ENCODE peak calls at places on chromosomes 4 and X, in eight cellular contexts. One of them, this sample, is unnamed. For H3K27me3, the result is how much of the 10 kb centered on the place peaks cover.

GRCh38 chrX:2272337-2272736 is 228.4 kb downstream of the DHRSX start:
- DNase-seq in H9: no peak
- DNase-seq in endothelial cell of umbilical vein: no peak
- DNase-seq in ovary: no peak
- DNase-seq in psoas muscle: no peak
- DNase-seq in HCT116: no peak
- DNase-seq in kidney epithelial cell: no peak
- DNase-seq in IMR-90: no peak
- DNase-seq in this sample: no peak

GRCh38 chr4:99144070-99144469 is at the start of gene ADH4:
- DNase-seq in H9: no peak
- DNase-seq in endothelial cell of umbilical vein: peak
- DNase-seq in ovary: no peak
- DNase-seq in psoas muscle: no peak
- DNase-seq in HCT116: no peak
- DNase-seq in kidney epithelial cell: no peak
- DNase-seq in IMR-90: peak
- DNase-seq in this sample: no peak

GRCh38 chrX:80879916-80880315 is 70.2 kb upstream of the BRWD3 start:
- DNase-seq in H9: no peak
- DNase-seq in endothelial cell of umbilical vein: no peak
- DNase-seq in ovary: no peak
- DNase-seq in psoas muscle: no peak
- DNase-seq in HCT116: no peak
- DNase-seq in kidney epithelial cell: no peak
- DNase-seq in IMR-90: peak
- DNase-seq in this sample: peak

GRCh38 chr4:122632396-122633143 is 11.7 kb upstream of the IL21 start:
- DNase-seq in H9: no peak
- DNase-seq in endothelial cell of umbilical vein: no peak
- DNase-seq in ovary: no peak
- DNase-seq in psoas muscle: no peak
- DNase-seq in HCT116: no peak
- DNase-seq in kidney epithelial cell: no peak
- DNase-seq in IMR-90: peak
- DNase-seq in this sample: no peak

GRCh38 chr4:136768213-136768924 is 763.9 kb downstream of the PCDH18 start:
- DNase-seq in H9: no peak
- DNase-seq in endothelial cell of umbilical vein: no peak
- DNase-seq in ovary: no peak
- DNase-seq in psoas muscle: no peak
- DNase-seq in HCT116: no peak
- DNase-seq in kidney epithelial cell: no peak
- DNase-seq in IMR-90: no peak
- DNase-seq in this sample: no peak

GRCh38 chr4:183261953-183262775 is 57.9 kb downstream of the CLDN22 start:
- DNase-seq in H9: peak
- DNase-seq in endothelial cell of umbilical vein: peak
- DNase-seq in ovary: peak
- DNase-seq in psoas muscle: peak
- DNase-seq in HCT116: peak
- DNase-seq in kidney epithelial cell: no peak
- DNase-seq in IMR-90: peak
- DNase-seq in this sample: peak

GRCh38 chr4:158809611-158810486 is 41.0 kb downstream of the FNIP2 start:
- DNase-seq in H9: no peak
- DNase-seq in endothelial cell of umbilical vein: peak
- DNase-seq in ovary: no peak
- DNase-seq in psoas muscle: no peak
- DNase-seq in HCT116: peak
- DNase-seq in kidney epithelial cell: peak
- DNase-seq in IMR-90: peak
- DNase-seq in this sample: no peak

GRCh38 chr4:94934864-94935263 is 177.1 kb downstream of the BMPR1B start:
- DNase-seq in H9: no peak
- DNase-seq in endothelial cell of umbilical vein: peak
- DNase-seq in ovary: no peak
- DNase-seq in psoas muscle: no peak
- DNase-seq in HCT116: no peak
- DNase-seq in kidney epithelial cell: no peak
- DNase-seq in IMR-90: peak
- DNase-seq in this sample: no peak

GRCh38 chr4:40846556-40846955 is 96.8 kb downstream of the NSUN7 start:
- DNase-seq in H9: no peak
- DNase-seq in endothelial cell of umbilical vein: no peak
- DNase-seq in ovary: no peak
- DNase-seq in psoas muscle: no peak
- DNase-seq in HCT116: no peak
- DNase-seq in kidney epithelial cell: no peak
- DNase-seq in IMR-90: no peak
- DNase-seq in this sample: no peak

GRCh38 chr4:152536545-152537182 is 772 bp upstream of the FBXW7 start:
- DNase-seq in H9: no peak
- DNase-seq in endothelial cell of umbilical vein: no peak
- DNase-seq in ovary: no peak
- DNase-seq in psoas muscle: no peak
- DNase-seq in HCT116: peak
- DNase-seq in kidney epithelial cell: no peak
- DNase-seq in IMR-90: peak
- DNase-seq in this sample: no peak

GRCh38 chr4:156829194-156829593 is 142.4 kb downstream of the PDGFC start:
- DNase-seq in H9: no peak
- DNase-seq in endothelial cell of umbilical vein: peak
- DNase-seq in ovary: no peak
- DNase-seq in psoas muscle: no peak
- DNase-seq in HCT116: no peak
- DNase-seq in kidney epithelial cell: no peak
- DNase-seq in IMR-90: peak
- DNase-seq in this sample: no peak

GRCh38 chr4:176791591-176792347 is 953 bp downstream of the VEGFC start:
- DNase-seq in H9: peak
- DNase-seq in endothelial cell of umbilical vein: peak
- DNase-seq in ovary: peak
- DNase-seq in psoas muscle: peak
- DNase-seq in HCT116: no peak
- DNase-seq in kidney epithelial cell: no peak
- DNase-seq in IMR-90: peak
- DNase-seq in this sample: peak

GRCh38 chr4:121253961-121254360 is 89.8 kb upstream of the TNIP3 start:
- DNase-seq in H9: no peak
- DNase-seq in endothelial cell of umbilical vein: no peak
- DNase-seq in ovary: no peak
- DNase-seq in psoas muscle: no peak
- DNase-seq in HCT116: no peak
- DNase-seq in kidney epithelial cell: no peak
- DNase-seq in IMR-90: no peak
- DNase-seq in this sample: no peak

GRCh38 chr4:22029803-22030202 is 81.2 kb upstream of the KCNIP4 start:
- DNase-seq in H9: no peak
- DNase-seq in endothelial cell of umbilical vein: no peak
- DNase-seq in ovary: no peak
- DNase-seq in psoas muscle: no peak
- DNase-seq in HCT116: no peak
- DNase-seq in kidney epithelial cell: no peak
- DNase-seq in IMR-90: no peak
- DNase-seq in this sample: no peak

GRCh38 chr4:38152721-38153412 is 192.7 kb downstream of the PTTG2 start:
- DNase-seq in H9: no peak
- DNase-seq in endothelial cell of umbilical vein: no peak
- DNase-seq in ovary: no peak
- DNase-seq in psoas muscle: no peak
- DNase-seq in HCT116: no peak
- DNase-seq in kidney epithelial cell: no peak
- DNase-seq in IMR-90: no peak
- DNase-seq in this sample: no peak

GRCh38 chr4:38154251-38154650 is 194.1 kb downstream of the PTTG2 start:
- DNase-seq in H9: no peak
- DNase-seq in endothelial cell of umbilical vein: no peak
- DNase-seq in ovary: no peak
- DNase-seq in psoas muscle: no peak
- DNase-seq in HCT116: no peak
- DNase-seq in kidney epithelial cell: no peak
- DNase-seq in IMR-90: peak
- DNase-seq in this sample: no peak

GRCh38 chr4:38150766-38151165 is 190.6 kb downstream of the PTTG2 start:
- DNase-seq in H9: no peak
- DNase-seq in endothelial cell of umbilical vein: no peak
- DNase-seq in ovary: no peak
- DNase-seq in psoas muscle: no peak
- DNase-seq in HCT116: no peak
- DNase-seq in kidney epithelial cell: no peak
- DNase-seq in IMR-90: peak
- DNase-seq in this sample: no peak

GRCh38 chr4:38151870-38152269 is 191.7 kb downstream of the PTTG2 start:
- DNase-seq in H9: no peak
- DNase-seq in endothelial cell of umbilical vein: no peak
- DNase-seq in ovary: no peak
- DNase-seq in psoas muscle: no peak
- DNase-seq in HCT116: no peak
- DNase-seq in kidney epithelial cell: no peak
- DNase-seq in IMR-90: no peak
- DNase-seq in this sample: no peak

GRCh38 chr4:38152305-38152704 is 192.1 kb downstream of the PTTG2 start:
- DNase-seq in H9: no peak
- DNase-seq in endothelial cell of umbilical vein: no peak
- DNase-seq in ovary: no peak
- DNase-seq in psoas muscle: no peak
- DNase-seq in HCT116: no peak
- DNase-seq in kidney epithelial cell: no peak
- DNase-seq in IMR-90: no peak
- DNase-seq in this sample: no peak
- TF ChIP-seq CTCF in H9: no peak
- TF ChIP-seq CTCF in endothelial cell of umbilical vein: no peak
- TF ChIP-seq CTCF in ovary: no peak
- TF ChIP-seq CTCF in psoas muscle: no peak
- TF ChIP-seq CTCF in HCT116: no peak
- TF ChIP-seq CTCF in kidney epithelial cell: no peak
- TF ChIP-seq CTCF in IMR-90: no peak
- TF ChIP-seq CTCF in this sample: no peak

DNA sequence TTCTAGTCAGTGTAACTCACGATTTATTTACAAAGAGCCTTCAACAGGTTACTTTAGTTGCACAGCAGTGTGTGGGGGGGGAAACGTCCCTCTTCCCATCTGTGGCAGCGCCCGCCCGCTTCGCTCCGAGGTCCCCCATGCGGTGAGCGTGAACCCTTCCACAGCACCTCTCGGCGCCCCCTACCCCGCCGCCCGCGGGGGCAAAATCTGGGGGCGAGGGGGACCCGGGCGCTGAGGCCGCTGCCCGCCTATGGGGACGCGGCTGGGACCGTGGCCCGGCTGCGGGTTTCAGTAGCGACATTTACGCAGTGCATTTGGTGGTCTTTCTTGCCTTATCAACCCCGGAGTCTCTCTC is 6.4 kb downstream of the NKX6-1 start:
- DNase-seq in H9: no peak
- DNase-seq in endothelial cell of umbilical vein: no peak
- DNase-seq in ovary: no peak
- DNase-seq in psoas muscle: no peak
- DNase-seq in HCT116: no peak
- DNase-seq in kidney epithelial cell: no peak
- DNase-seq in IMR-90: no peak
- DNase-seq in this sample: no peak
- H3K27me3 ChIP-seq in H9: half or more
- H3K27me3 ChIP-seq in endothelial cell of umbilical vein: half or more
- H3K27me3 ChIP-seq in ovary: under half
- H3K27me3 ChIP-seq in psoas muscle: under half
- H3K27me3 ChIP-seq in HCT116: under half
- H3K27me3 ChIP-seq in kidney epithelial cell: half or more
- H3K27me3 ChIP-seq in IMR-90: half or more
- H3K27me3 ChIP-seq in this sample: half or more

DNA sequence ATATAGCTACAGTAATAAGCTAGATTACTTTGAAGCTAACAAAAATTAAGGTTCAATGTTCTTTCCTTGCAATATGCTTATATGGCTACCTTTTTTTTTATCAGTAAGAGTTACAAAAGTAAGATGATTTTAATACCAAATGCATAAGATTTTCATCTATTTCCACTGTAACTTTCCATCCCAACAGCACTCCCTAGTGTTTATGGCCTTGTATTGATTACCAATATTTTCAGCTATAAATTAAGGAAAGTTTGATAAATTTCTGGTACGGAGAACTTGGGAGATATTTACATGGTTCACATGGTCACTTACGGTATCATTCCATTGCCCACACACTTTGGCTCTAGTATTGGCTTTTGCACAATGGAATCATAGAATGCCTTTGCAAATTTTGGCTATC is 448.9 kb upstream of the PABPC4L start:
- DNase-seq in H9: no peak
- DNase-seq in endothelial cell of umbilical vein: peak
- DNase-seq in ovary: no peak
- DNase-seq in psoas muscle: no peak
- DNase-seq in HCT116: no peak
- DNase-seq in kidney epithelial cell: no peak
- DNase-seq in IMR-90: no peak
- DNase-seq in this sample: no peak
- TF ChIP-seq CTCF in H9: peak
- TF ChIP-seq CTCF in endothelial cell of umbilical vein: no peak
- TF ChIP-seq CTCF in ovary: no peak
- TF ChIP-seq CTCF in psoas muscle: no peak
- TF ChIP-seq CTCF in HCT116: no peak
- TF ChIP-seq CTCF in kidney epithelial cell: no peak
- TF ChIP-seq CTCF in IMR-90: no peak
- TF ChIP-seq CTCF in this sample: no peak

GRCh38 chr4:54092800-54093608 is 7.0 kb upstream of the GSX2 start:
- DNase-seq in H9: peak
- DNase-seq in endothelial cell of umbilical vein: no peak
- DNase-seq in ovary: no peak
- DNase-seq in psoas muscle: no peak
- DNase-seq in HCT116: no peak
- DNase-seq in kidney epithelial cell: no peak
- DNase-seq in IMR-90: no peak
- DNase-seq in this sample: no peak

GRCh38 chr4:54095110-54095800 is 4.7 kb upstream of the GSX2 start:
- DNase-seq in H9: peak
- DNase-seq in endothelial cell of umbilical vein: no peak
- DNase-seq in ovary: no peak
- DNase-seq in psoas muscle: no peak
- DNase-seq in HCT116: no peak
- DNase-seq in kidney epithelial cell: no peak
- DNase-seq in IMR-90: no peak
- DNase-seq in this sample: no peak

GRCh38 chr4:54093609-54094240 is 6.2 kb upstream of the GSX2 start:
- DNase-seq in H9: peak
- DNase-seq in endothelial cell of umbilical vein: no peak
- DNase-seq in ovary: no peak
- DNase-seq in psoas muscle: no peak
- DNase-seq in HCT116: no peak
- DNase-seq in kidney epithelial cell: no peak
- DNase-seq in IMR-90: no peak
- DNase-seq in this sample: no peak

GRCh38 chr4:54092405-54092759 is 7.6 kb upstream of the GSX2 start:
- DNase-seq in H9: no peak
- DNase-seq in endothelial cell of umbilical vein: no peak
- DNase-seq in ovary: no peak
- DNase-seq in psoas muscle: no peak
- DNase-seq in HCT116: no peak
- DNase-seq in kidney epithelial cell: no peak
- DNase-seq in IMR-90: no peak
- DNase-seq in this sample: no peak

DNA sequence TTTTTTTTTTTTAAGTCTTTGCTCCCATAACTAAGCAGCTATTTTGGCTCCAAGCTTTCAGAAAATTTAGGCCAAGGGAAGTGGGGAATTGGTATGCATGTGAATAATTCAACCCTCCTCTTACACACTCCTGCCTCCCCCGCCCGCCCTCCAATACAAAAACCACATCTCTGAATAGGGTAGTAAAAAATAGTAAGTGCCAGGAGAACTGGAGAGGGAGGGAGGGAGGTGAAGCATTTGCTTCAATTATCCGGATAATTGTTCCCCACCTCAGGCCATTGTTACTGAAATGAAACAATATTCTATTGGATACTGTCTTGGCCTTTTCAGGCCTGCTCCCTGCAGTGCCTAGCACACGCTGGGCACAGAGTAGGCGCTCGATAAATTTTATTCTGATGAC is 5.5 kb upstream of the GSX2 start:
- DNase-seq in H9: no peak
- DNase-seq in endothelial cell of umbilical vein: no peak
- DNase-seq in ovary: no peak
- DNase-seq in psoas muscle: no peak
- DNase-seq in HCT116: no peak
- DNase-seq in kidney epithelial cell: no peak
- DNase-seq in IMR-90: no peak
- DNase-seq in this sample: no peak
- H3K27me3 ChIP-seq in H9: half or more
- H3K27me3 ChIP-seq in endothelial cell of umbilical vein: half or more
- H3K27me3 ChIP-seq in ovary: under half
- H3K27me3 ChIP-seq in psoas muscle: under half
- H3K27me3 ChIP-seq in HCT116: under half
- H3K27me3 ChIP-seq in kidney epithelial cell: half or more
- H3K27me3 ChIP-seq in IMR-90: under half
- H3K27me3 ChIP-seq in this sample: half or more

This sample was measured in dorsolateral prefrontal cortex.